ENCODE peak calls at places on chromosomes 4 and X, in eight cellular contexts. V is K562, T is H1, Z is tibial nerve, B is transverse colon, W is A549, C is stomach, J is GM12878. R is an unnamed sample.

GRCh38 chrX:18377802-18378201 is 23.3 kb upstream of the SCML2 start:
- DNase-seq in B (peak), V (peak), W (no peak), Z (no peak), C (peak), T (peak), J (no peak), R (no peak)

GRCh38 chrX:11143931-11144678 is 33.0 kb downstream of the HCCS start:
- DNase-seq in B (peak), Z (peak), V (peak), C (peak), T (peak), J (peak), W (peak), R (peak)

GRCh38 chr4:172826346-172826745 is 342.3 kb upstream of the GALNT7 start:
- DNase-seq in V (no peak), J (no peak), C (no peak), T (no peak), B (no peak), Z (no peak), W (no peak), R (no peak)

GRCh38 chr4:110515676-110516075 is 39.7 kb downstream of the ENPEP start:
- DNase-seq in B (no peak), C (no peak), W (no peak), Z (no peak), V (no peak), J (no peak), T (no peak), R (no peak)

GRCh38 chrX:19709812-19710518 is 177.4 kb downstream of the SH3KBP1 start:
- DNase-seq in J (no peak), V (no peak), C (no peak), T (no peak), W (peak), B (no peak), Z (no peak), R (no peak)

GRCh38 chr4:6044276-6044675 is 26.0 kb upstream of the C4orf50 start:
- DNase-seq in Z (no peak), V (no peak), W (no peak), B (no peak), J (no peak), C (peak), T (no peak), R (no peak)

GRCh38 chr4:74206088-74206826 is 48.3 kb downstream of the MTHFD2L start:
- DNase-seq in C (no peak), W (no peak), T (no peak), J (peak), B (no peak), V (peak), Z (no peak), R (no peak)

GRCh38 chr4:55004831-55005230 is 120.6 kb downstream of the KDR start:
- DNase-seq in B (no peak), V (no peak), Z (no peak), C (no peak), J (no peak), T (no peak), W (no peak), R (no peak)

GRCh38 chr4:185276036-185276435 is 66.6 kb downstream of the SNX25 start:
- DNase-seq in V (no peak), Z (no peak), C (no peak), T (no peak), J (no peak), B (no peak), W (no peak), R (no peak)

GRCh38 chrX:152842772-152843338 is 12.0 kb downstream of the NSDHL start:
- DNase-seq in J (no peak), V (no peak), B (no peak), W (no peak), T (no peak), C (no peak), Z (no peak), R (no peak)

GRCh38 chr4:177380730-177381287 is 61.4 kb downstream of the AGA start:
- DNase-seq in B (no peak), J (no peak), T (peak), C (no peak), W (peak), Z (no peak), V (peak), R (no peak)

GRCh38 chr4:22607382-22607781 is 85.4 kb upstream of the GBA3 start:
- DNase-seq in C (peak), W (peak), Z (no peak), J (no peak), B (peak), V (no peak), T (no peak), R (peak)

DNA sequence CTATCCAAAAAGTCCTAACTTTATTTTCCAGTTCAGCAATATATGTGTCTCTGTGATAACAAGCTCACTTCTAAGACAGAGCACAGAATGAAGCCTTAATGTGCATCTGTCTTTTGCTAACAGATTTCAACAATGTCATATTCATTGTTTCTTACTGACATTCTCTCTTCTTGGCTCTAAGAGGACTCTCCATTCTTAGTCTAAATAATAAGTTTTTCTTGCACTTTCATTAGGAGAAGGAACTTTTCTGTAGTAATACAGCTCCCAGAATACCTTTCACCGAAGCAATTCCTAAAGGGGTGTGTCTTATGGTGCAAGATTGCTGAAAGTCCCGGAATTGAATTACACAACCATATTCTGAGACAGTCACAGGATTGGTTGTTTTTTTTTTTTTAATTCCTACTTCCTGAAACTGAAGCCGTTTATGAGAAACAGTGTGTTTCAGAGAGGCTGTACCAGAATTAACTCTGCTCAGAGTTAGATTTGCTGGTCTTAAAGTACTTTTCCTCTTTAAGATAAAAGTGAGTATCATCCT is at the start of gene ALPK1:
- DNase-seq in Z (no peak), C (no peak), J (no peak), V (peak), W (peak), B (no peak), T (no peak), R (no peak)
- TF ChIP-seq POLR2A in Z (peak), C (no peak), J (no peak), V (peak), W (no peak), B (peak), T (no peak), R (no peak)

GRCh38 chr4:149964001-149964400 is 114.2 kb upstream of the DCLK2 start:
- DNase-seq in T (no peak), C (no peak), J (no peak), V (no peak), W (no peak), B (no peak), Z (no peak), R (no peak)
- TF ChIP-seq EP300 in T (no peak), C (no peak), J (no peak), V (no peak), W (no peak), B (no peak), Z (no peak), R (no peak)

DNA sequence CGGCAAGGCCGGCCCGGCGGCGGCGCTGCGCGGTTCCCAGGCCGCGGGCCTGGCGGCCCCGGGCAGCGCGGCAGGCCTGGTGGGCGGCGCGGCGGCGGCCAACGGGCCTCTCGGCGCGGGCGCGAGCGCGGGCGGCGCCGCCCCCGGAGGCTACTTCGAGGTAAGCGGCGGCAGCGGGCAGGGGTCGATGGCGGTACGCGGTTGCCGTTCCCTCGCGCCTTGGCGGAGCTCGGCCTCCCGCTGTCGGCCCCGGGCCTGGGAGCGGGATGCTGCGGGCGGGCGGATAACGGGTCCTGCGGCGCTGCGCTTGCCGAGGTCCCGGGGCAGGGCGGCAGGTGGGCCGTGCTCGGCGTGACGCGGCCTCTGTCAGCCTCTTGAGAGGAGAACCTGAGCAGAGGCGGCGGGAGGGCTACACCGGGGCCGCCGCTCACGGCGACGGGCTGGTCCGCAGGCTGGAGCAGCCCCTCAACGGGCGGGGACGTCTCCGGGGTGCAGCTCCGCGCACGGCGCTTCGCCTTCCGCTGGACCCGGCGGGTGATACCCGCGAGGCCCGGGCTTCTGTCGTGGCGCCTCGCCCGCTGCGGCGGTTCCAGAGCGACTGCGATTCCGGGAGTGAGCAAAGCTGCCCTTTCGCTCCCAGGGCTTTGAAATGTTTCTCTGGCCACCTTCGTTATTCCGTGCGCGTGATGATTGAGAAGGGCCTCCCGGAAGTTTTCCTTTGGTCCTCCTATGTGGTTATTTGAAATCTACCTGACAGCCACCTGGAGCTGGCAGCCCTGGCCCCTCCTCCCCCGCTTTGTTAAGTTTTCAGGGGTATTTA is 774 bp downstream of the FAM193A start:
- DNase-seq in V (peak), T (peak), J (no peak), C (peak), Z (no peak), B (peak), W (no peak), R (peak)
- TF ChIP-seq POLR2A in V (no peak), T (no peak), J (peak), C (no peak), Z (no peak), B (peak), W (no peak), R (no peak)

GRCh38 chr4:88341227-88342192 is 37.1 kb upstream of the HERC6 start:
- DNase-seq in Z (no peak), W (peak), V (no peak), B (no peak), T (peak), C (no peak), J (no peak), R (no peak)
- TF ChIP-seq EP300 in Z (no peak), W (no peak), V (no peak), B (no peak), T (no peak), C (no peak), J (no peak), R (no peak)

GRCh38 chrX:3653111-3653510 is 60.3 kb downstream of the PRKX start:
- DNase-seq in J (no peak), V (no peak), W (no peak), Z (no peak), B (no peak), T (no peak), C (no peak), R (no peak)
- TF ChIP-seq POLR2A in J (no peak), V (no peak), W (no peak), Z (no peak), B (no peak), T (no peak), C (no peak), R (no peak)

DNA sequence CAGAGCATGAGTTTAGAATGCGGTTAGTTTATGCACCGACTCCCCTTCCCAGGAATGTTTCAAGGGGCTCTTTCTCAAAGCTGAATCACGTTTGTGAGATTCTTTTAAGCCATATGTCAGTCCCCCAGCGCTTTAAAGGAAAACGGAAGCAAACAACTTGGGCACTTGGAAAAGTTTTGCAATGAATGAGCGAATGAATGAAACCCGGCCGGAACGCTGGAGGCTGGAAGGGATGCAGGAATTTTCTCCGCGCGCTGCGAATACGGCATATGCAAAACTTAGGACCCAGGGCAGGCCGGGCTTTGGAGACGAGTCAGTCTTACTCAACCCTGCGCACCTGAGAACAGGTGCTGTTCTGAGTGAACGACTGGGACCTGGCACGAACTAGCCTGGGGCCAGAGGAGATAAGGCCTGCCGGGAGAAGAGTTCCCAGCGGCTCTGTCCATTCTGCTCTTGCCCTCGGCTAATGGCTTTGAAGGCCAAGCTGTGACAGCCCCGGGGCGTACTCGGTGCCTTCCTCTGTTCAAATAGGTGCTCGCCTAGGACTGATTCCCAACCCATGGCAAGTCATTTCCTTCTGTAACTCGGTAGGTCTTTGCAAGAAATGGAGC is 763 bp upstream of the NRK start:
- DNase-seq in B (peak), W (no peak), Z (no peak), C (no peak), J (no peak), V (no peak), T (peak), R (no peak)
- TF ChIP-seq EP300 in B (no peak), W (no peak), Z (no peak), C (no peak), J (no peak), V (no peak), T (no peak), R (no peak)

GRCh38 chrX:134810211-134810610 is 151.9 kb upstream of the PLAC1 start:
- DNase-seq in Z (no peak), C (no peak), W (no peak), T (no peak), B (no peak), J (no peak), V (peak), R (no peak)
- TF ChIP-seq POLR2A in Z (no peak), C (no peak), W (no peak), T (no peak), B (no peak), J (no peak), V (no peak), R (no peak)

GRCh38 chrX:111244238-111244750 is 26.0 kb downstream of the CAPN6 start:
- DNase-seq in C (no peak), W (peak), B (no peak), T (no peak), V (peak), Z (no peak), J (no peak), R (no peak)
- TF ChIP-seq EP300 in C (no peak), W (no peak), B (no peak), T (no peak), V (no peak), Z (no peak), J (no peak), R (no peak)